ENCODE peak calls at places on chromosomes 6 and 20, in ten cellular contexts. J is breast epithelium, R is GM19239, T is progenitor cell of endocrine pancreas, I is midbrain, U is cardiac muscle cell, L is sciatic nerve, P is kidney glomerular epithelial cell, C is foreskin fibroblast, W is NCI-H1105. B is an unnamed sample.

GRCh38 chr20:1844723-1845523 is 50.3 kb upstream of the SIRPA start:
- DNase-seq in J (no peak), R (peak), T (no peak), I (peak), U (no peak), L (peak), P (no peak), C (peak), W (no peak), B (no peak)

GRCh38 chr20:35561268-35561667 is 19.4 kb downstream of the ERGIC3 start:
- DNase-seq in J (no peak), R (no peak), T (no peak), I (peak), U (peak), L (no peak), P (peak), C (peak), W (peak), B (peak)

GRCh38 chr20:59939052-59939878 is 840 bp downstream of the PPP1R3D start:
- DNase-seq in J (no peak), R (no peak), T (peak), I (no peak), U (no peak), L (peak), P (no peak), C (no peak), W (no peak), B (no peak)

GRCh38 chr6:1700283-1700967 is 90.7 kb downstream of the FOXC1 start:
- DNase-seq in J (no peak), R (no peak), T (no peak), I (no peak), U (no peak), L (no peak), P (no peak), C (no peak), W (no peak), B (no peak)

GRCh38 chr20:58685988-58686387 is 6.6 kb upstream of the NPEPL1 start:
- DNase-seq in J (no peak), R (no peak), T (no peak), I (no peak), U (no peak), L (no peak), P (no peak), C (no peak), W (no peak), B (no peak)

GRCh38 chr6:52063584-52064400 is 23.6 kb downstream of the PKHD1 start:
- DNase-seq in J (peak), R (peak), T (no peak), I (peak), U (peak), L (no peak), P (peak), C (peak), W (peak), B (no peak)

GRCh38 chr6:142568857-142569597 is 267.2 kb downstream of the ADGRG6 start:
- DNase-seq in J (no peak), R (no peak), T (no peak), I (no peak), U (no peak), L (no peak), P (peak), C (peak), W (no peak), B (no peak)

GRCh38 chr20:47725248-47725973 is 59.9 kb downstream of the SULF2 start:
- DNase-seq in J (peak), R (peak), T (peak), I (peak), U (peak), L (peak), P (peak), C (peak), W (peak), B (peak)

GRCh38 chr6:46184114-46184513 is 13.3 kb upstream of the ENPP5 start:
- DNase-seq in J (no peak), R (no peak), T (no peak), I (no peak), U (no peak), L (no peak), P (peak), C (peak), W (no peak), B (no peak)

GRCh38 chr6:149079911-149080501 is 237.5 kb upstream of the TAB2 start:
- DNase-seq in J (peak), R (no peak), T (no peak), I (peak), U (peak), L (peak), P (peak), C (peak), W (no peak), B (no peak)

B was measured in COR-L47.